ENCODE peak calls at places on chromosome 17, in five cellular contexts. T is cardiac muscle cell; K is tibial artery; Z is pancreas; X is CD4-positive, alpha-beta T cell. I is an unnamed sample.

GRCh38 chr17:75208161-75208560 is 2.7 kb downstream of the NUP85 start:
- DNase-seq in T (no peak), K (no peak), Z (no peak), X (no peak), I (no peak)

GRCh38 chr17:55458977-55459376 is 37.3 kb upstream of the MMD start:
- DNase-seq in T (no peak), K (no peak), Z (no peak), X (no peak), I (no peak)

GRCh38 chr17:50123649-50124349 is 6.2 kb downstream of the SAMD14 start:
- DNase-seq in T (no peak), K (no peak), Z (no peak), X (no peak), I (no peak)

GRCh38 chr17:8162997-8163977 is 539 bp upstream of the VAMP2 start:
- DNase-seq in T (peak), K (no peak), Z (peak), X (no peak), I (no peak)

GRCh38 chr17:1744551-1745512 is 2.2 kb downstream of the SERPINF2 start:
- DNase-seq in T (no peak), K (no peak), Z (peak), X (no peak), I (no peak)

GRCh38 chr17:13182854-13183253 is 165.0 kb upstream of the ELAC2 start:
- DNase-seq in T (no peak), K (no peak), Z (no peak), X (no peak), I (no peak)

GRCh38 chr17:68378202-68379149 is 78.8 kb downstream of the WIPI1 start:
- DNase-seq in T (no peak), K (peak), Z (peak), X (no peak), I (peak)

GRCh38 chr17:7851438-7852261 is 3.2 kb upstream of the TMEM88 start:
- DNase-seq in T (peak), K (peak), Z (peak), X (peak), I (peak)

GRCh38 chr17:17280613-17281549 is at the start of gene COPS3:
- DNase-seq in T (peak), K (peak), Z (peak), X (peak), I (peak)

GRCh38 chr17:4586043-4586442 is 1.7 kb downstream of the SMTNL2 start:
- DNase-seq in T (no peak), K (no peak), Z (no peak), X (no peak), I (no peak)

GRCh38 chr17:57288034-57288752 is 31.9 kb downstream of the MSI2 start:
- DNase-seq in T (no peak), K (no peak), Z (no peak), X (no peak), I (no peak)

GRCh38 chr17:74752822-74753401 is 4.5 kb downstream of the NHERF1 start:
- DNase-seq in T (no peak), K (no peak), Z (peak), X (no peak), I (no peak)

GRCh38 chr17:57424273-57424672 is 167.9 kb downstream of the MSI2 start:
- DNase-seq in T (no peak), K (no peak), Z (no peak), X (no peak), I (no peak)

GRCh38 chr17:27807567-27808470 is 7.5 kb upstream of the NOS2 start:
- DNase-seq in T (peak), K (no peak), Z (no peak), X (peak), I (no peak)

GRCh38 chr17:67262420-67262819 is 17.4 kb upstream of the HELZ start:
- DNase-seq in T (no peak), K (no peak), Z (no peak), X (no peak), I (no peak)

GRCh38 chr17:59756236-59756818 is 48.9 kb downstream of the VMP1 start:
- DNase-seq in T (no peak), K (no peak), Z (no peak), X (no peak), I (no peak)

GRCh38 chr17:4490109-4490591 is 8.5 kb upstream of the SPNS2 start:
- DNase-seq in T (no peak), K (no peak), Z (no peak), X (no peak), I (no peak)

GRCh38 chr17:50381260-50381815 is 8.3 kb downstream of the EME1 start:
- DNase-seq in T (no peak), K (no peak), Z (no peak), X (no peak), I (no peak)

GRCh38 chr17:30576326-30576861 is 99.2 kb downstream of the GOSR1 start:
- DNase-seq in T (no peak), K (no peak), Z (no peak), X (no peak), I (no peak)

GRCh38 chr17:78137392-78138203 is 7.0 kb downstream of the TMC8 start:
- DNase-seq in T (no peak), K (no peak), Z (peak), X (peak), I (no peak)
- H3K27ac ChIP-seq in T (no peak), K (no peak), Z (no peak), X (peak), I (no peak)

DNA sequence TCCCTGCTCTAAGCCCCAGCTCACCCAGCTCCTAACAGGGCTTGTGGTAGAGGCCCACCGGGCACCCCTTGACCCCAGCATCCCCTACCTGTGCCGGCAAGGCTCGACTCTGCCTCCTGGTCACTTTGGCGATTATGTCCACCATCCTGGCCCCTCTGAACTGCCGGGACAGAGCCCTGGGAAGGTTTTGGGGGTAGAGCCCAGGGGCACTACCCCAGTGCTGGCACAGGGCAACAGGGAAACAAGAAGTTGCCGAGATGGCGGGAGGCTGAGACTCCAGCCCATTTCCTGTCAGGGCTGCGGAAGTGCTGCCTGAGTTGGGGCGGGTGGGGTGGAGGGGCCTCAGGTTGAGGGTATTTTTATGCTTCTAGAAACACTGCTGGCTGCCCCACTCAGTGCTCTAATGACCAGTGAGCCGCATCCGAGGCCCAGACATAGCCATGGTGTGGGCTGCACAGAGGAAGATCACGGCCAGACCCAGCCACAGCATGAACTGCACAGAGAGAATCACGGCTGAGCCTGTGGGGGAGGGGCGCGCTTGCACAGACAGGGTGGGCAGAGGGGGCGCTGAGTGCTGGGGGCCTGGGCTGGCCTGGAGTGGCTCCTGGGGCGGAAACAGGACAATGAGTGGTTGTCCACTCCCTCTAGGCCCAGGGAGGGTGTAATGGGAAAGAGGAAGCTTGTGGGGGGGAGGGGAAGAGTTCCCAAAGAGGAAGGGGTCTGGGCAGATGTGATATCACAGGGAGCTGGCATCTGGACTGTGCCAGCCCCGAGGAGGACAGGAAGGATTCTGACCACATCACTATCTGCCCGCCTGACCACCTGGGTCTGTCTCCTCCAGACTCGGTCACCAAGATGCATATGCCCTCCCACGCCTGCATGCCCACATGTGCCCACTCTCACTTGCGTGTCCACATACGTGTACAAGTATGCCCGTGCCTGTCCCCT is 22.3 kb downstream of the ARHGAP27 start:
- DNase-seq in T (no peak), K (peak), Z (no peak), X (peak), I (no peak)
- H3K27ac ChIP-seq in T (no peak), K (peak), Z (peak), X (peak), I (peak)

DNA sequence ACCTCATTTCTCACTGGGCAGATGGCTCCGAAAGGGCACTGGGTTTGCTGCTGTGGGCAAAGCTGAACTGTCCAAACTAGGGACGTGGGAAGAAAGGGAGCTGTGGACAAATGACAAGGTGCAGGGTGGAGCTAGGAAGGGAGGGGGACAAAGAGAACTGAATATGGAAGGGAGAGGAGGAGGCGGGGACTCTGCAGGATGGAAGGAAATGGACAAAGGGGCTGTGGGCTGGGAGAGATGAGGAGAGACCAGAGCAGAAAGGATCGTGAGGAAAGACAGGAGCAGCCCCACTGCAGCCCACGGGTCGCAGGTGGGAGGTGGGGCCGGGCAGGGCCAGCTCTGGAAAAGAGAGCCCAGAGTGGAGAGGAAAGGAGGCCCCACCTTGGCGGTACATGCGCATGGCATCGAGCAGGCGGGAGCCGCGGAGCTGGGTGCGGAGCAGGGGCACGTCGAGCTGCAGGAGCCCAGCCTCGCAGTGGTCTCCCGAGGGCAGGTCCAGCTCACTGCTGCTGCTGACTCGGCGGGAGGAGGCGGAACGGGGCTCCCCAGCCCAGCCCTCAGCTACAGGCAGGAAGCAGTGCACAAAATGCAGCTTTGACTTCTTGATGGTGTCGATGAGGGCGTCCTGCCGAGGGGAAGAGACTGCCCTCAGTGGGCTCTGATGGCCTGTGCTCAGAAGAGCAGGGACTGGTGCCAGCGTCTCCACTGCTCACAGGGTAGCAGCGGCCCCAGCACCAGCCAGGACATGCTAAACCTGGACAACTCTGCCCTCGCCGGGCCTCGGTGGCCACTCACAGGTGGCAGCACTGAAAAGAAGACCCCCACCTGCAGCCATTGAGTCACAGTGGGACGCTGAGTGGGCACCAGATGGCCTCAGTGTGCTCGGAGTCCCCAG is 66.8 kb downstream of the PIPOX start:
- DNase-seq in T (no peak), K (no peak), Z (no peak), X (no peak), I (no peak)
- H3K27ac ChIP-seq in T (no peak), K (no peak), Z (peak), X (no peak), I (no peak)

DNA sequence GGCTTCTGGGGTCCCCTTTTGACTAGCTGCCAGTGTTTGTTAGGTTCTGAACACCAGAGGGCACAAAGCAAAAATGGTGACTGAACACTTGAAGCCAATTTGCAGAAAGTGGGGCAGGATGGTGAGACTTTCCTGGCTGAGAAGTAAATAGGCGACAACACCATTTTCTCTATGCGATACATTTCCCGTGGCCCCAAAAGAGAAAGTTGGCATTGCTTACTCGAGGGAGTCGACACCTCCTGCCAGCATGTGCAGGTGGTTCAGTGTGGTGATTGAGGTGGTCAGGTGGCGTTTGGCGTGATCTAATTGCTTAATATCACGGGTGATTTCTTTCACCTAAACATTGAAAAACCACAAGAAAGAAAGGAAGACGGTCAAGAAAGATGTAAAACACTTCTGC is 59.0 kb downstream of the VPS53 start:
- DNase-seq in T (no peak), K (no peak), Z (no peak), X (no peak), I (no peak)
- H3K27ac ChIP-seq in T (no peak), K (no peak), Z (no peak), X (no peak), I (no peak)

DNA sequence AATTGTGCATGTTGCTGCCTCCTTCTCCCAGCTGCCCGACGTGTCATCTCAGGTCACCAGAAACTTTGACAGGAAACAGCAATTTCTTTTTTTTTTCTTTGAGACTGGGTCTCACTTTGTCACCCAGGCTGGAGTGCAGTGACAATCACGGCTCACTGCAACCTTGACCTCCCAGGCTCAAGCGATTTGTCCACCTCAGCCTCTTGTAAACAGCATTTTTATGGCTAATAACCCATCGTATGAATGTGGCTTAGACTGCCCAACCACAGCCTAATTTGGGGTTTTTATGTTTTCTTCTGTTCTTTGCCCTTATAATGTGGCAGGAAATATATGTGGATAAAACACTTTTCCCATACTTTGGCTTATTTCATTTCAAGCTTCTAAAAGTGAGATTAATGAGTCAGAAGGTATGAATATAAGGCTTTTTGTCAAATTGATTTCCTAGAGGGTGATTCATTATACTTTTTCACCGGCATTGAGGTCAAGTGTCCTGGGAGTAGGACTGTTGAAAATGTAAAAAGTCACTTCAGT is 31.0 kb upstream of the SLC5A10 start:
- DNase-seq in T (peak), K (no peak), Z (no peak), X (no peak), I (no peak)
- H3K27ac ChIP-seq in T (peak), K (no peak), Z (peak), X (no peak), I (no peak)

GRCh38 chr17:45302649-45303173 is 14.1 kb downstream of the MAP3K14 start:
- DNase-seq in T (no peak), K (peak), Z (no peak), X (no peak), I (no peak)
- H3K27ac ChIP-seq in T (no peak), K (peak), Z (peak), X (no peak), I (no peak)

DNA sequence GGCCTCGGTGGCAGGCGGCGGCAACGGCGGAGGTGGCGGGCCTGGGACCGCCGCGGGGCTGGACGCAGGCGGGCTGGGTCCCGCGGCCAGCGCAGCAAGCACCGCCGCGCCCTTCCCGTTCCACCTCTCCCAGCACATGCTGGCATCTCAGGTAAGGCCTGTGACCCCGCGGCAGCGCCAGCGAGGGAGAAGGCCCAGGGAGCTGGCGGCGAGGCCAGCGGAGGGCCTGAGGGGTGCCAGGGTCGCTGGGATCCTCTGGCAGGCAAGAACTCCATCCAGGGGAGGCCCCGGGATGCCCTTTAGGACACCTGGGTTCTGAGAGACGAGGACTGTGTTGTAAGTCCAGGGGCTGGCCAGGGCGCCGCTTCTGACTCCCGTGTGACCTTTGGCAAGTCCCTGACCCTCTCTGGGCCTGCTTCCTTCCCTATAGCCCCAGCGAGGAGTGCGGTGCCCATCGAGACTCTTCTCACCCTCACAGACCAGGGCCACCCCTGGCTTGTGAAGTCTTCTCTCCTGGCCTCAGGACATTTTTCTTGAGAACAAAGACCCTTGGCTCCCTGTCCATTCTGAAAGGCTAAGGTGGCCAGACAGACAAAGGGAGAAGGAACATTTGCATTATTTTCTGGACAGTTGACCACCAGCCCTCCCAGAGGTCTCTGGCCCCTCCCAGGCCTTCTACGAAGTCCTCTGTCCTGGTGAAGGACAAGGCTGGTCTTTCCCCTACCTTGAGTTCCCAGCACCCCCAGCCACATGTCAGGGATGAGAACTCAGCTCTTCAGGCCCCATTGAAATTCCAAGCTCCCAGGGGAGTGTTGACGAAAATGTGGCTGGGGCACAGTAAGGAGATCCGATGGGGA is 6.3 kb downstream of the TBX2 start:
- DNase-seq in T (peak), K (peak), Z (peak), X (no peak), I (no peak)
- H3K27ac ChIP-seq in T (peak), K (peak), Z (peak), X (no peak), I (peak)

DNA sequence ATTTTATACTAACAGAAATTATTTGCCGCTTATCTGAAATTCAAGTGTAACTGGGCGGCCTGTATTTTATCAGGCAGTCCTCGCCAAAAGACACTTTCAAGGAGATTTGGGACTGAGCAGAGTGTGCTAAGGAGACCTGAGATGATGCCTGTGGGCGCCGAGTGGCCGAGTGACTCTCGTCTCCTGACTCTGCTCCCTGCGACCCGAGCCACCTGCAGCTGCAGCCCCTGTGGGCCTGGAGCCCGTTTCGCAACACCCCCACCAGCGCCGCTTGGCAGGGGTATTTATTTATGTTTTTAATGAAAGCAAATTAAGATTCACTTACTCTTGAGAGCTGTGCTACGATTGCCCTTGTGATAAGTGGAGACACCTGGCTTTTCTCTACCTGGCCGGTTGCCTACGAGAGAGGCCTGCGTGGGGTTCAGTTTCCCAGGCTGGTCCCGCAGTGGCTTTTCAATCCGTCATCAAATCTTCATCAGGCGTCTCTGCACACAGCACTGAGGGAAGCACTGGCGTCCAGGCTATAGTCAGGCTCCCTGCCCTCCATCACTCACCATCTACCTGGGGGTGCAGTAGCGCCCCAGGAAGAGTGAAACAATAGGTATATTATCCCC is 124.0 kb downstream of the SEC14L1 start:
- DNase-seq in T (no peak), K (no peak), Z (peak), X (no peak), I (no peak)
- H3K27ac ChIP-seq in T (peak), K (no peak), Z (no peak), X (no peak), I (no peak)

GRCh38 chr17:40024901-40025300 is 9.7 kb downstream of the CSF3 start:
- DNase-seq in T (no peak), K (no peak), Z (no peak), X (no peak), I (no peak)
- H3K27ac ChIP-seq in T (no peak), K (no peak), Z (no peak), X (no peak), I (no peak)

GRCh38 chr17:80752369-80752705 is 207.7 kb downstream of the RPTOR start:
- DNase-seq in T (no peak), K (no peak), Z (no peak), X (no peak), I (no peak)
- H3K27ac ChIP-seq in T (no peak), K (no peak), Z (no peak), X (peak), I (peak)